ENCODE peak calls at places on chromosomes 6 and 20, in four cellular contexts. One of them, this sample, is unnamed.

GRCh38 chr6:159002432-159003160 is 2.6 kb upstream of the RSPH3 start:
- DNase-seq in thyroid gland: no peak
- DNase-seq in NCI-H1436: no peak
- DNase-seq in AG04449: no peak
- DNase-seq in this sample: no peak

GRCh38 chr6:128280960-128281359 is 239.4 kb downstream of the PTPRK start:
- DNase-seq in thyroid gland: no peak
- DNase-seq in NCI-H1436: no peak
- DNase-seq in AG04449: no peak
- DNase-seq in this sample: no peak

GRCh38 chr6:125714431-125715090 is 34.9 kb upstream of the HEY2 start:
- DNase-seq in thyroid gland: no peak
- DNase-seq in NCI-H1436: no peak
- DNase-seq in AG04449: no peak
- DNase-seq in this sample: peak; percentile 35

GRCh38 chr20:54231006-54231405 is 23.1 kb downstream of the PFDN4 start:
- DNase-seq in thyroid gland: no peak
- DNase-seq in NCI-H1436: no peak
- DNase-seq in AG04449: no peak
- DNase-seq in this sample: no peak

GRCh38 chr6:44475779-44476434 is 88.4 kb downstream of the CDC5L start:
- DNase-seq in thyroid gland: peak; percentile 89
- DNase-seq in NCI-H1436: peak; percentile 80
- DNase-seq in AG04449: no peak
- DNase-seq in this sample: peak; percentile 73

GRCh38 chr6:48117246-48117645 is 6.2 kb upstream of the PTCHD4 start:
- DNase-seq in thyroid gland: no peak
- DNase-seq in NCI-H1436: no peak
- DNase-seq in AG04449: no peak
- DNase-seq in this sample: no peak

GRCh38 chr20:48723308-48724264 is 104.2 kb downstream of the PREX1 start:
- DNase-seq in thyroid gland: peak; percentile 25
- DNase-seq in NCI-H1436: no peak
- DNase-seq in AG04449: no peak
- DNase-seq in this sample: peak; percentile 36

GRCh38 chr6:157274471-157275226 is 48.7 kb downstream of the TMEM242 start:
- DNase-seq in thyroid gland: peak; percentile 77
- DNase-seq in NCI-H1436: peak; percentile 77
- DNase-seq in AG04449: no peak
- DNase-seq in this sample: peak; percentile 61

GRCh38 chr20:52783769-52784168 is 188.4 kb upstream of the TSHZ2 start:
- DNase-seq in thyroid gland: peak; percentile 3
- DNase-seq in NCI-H1436: no peak
- DNase-seq in AG04449: no peak
- DNase-seq in this sample: no peak

GRCh38 chr6:134416501-134417154 is 98.7 kb upstream of the SGK1 start:
- DNase-seq in thyroid gland: no peak
- DNase-seq in NCI-H1436: no peak
- DNase-seq in AG04449: peak; percentile 70
- DNase-seq in this sample: no peak

GRCh38 chr20:34570859-34571306 is 12.4 kb downstream of the MAP1LC3A start:
- DNase-seq in thyroid gland: no peak
- DNase-seq in NCI-H1436: no peak
- DNase-seq in AG04449: peak; percentile 55
- DNase-seq in this sample: no peak

GRCh38 chr20:17490501-17490900 is 40.7 kb downstream of the BFSP1 start:
- DNase-seq in thyroid gland: no peak
- DNase-seq in NCI-H1436: no peak
- DNase-seq in AG04449: no peak
- DNase-seq in this sample: no peak

GRCh38 chr6:99810942-99811633 is 182.9 kb downstream of the MCHR2 start:
- DNase-seq in thyroid gland: no peak
- DNase-seq in NCI-H1436: no peak
- DNase-seq in AG04449: no peak
- DNase-seq in this sample: no peak

GRCh38 chr6:37173573-37174195 is 3.7 kb downstream of the PIM1 start:
- DNase-seq in thyroid gland: no peak
- DNase-seq in NCI-H1436: no peak
- DNase-seq in AG04449: no peak
- DNase-seq in this sample: no peak

GRCh38 chr6:119643866-119644265 is 294.3 kb upstream of the MAN1A1 start:
- DNase-seq in thyroid gland: no peak
- DNase-seq in NCI-H1436: no peak
- DNase-seq in AG04449: no peak
- DNase-seq in this sample: no peak

GRCh38 chr6:36906539-36906938 is 20.8 kb downstream of the C6orf89 start:
- DNase-seq in thyroid gland: peak; percentile 95
- DNase-seq in NCI-H1436: no peak
- DNase-seq in AG04449: no peak
- DNase-seq in this sample: peak; percentile 83

GRCh38 chr20:17793986-17794385 is 94.2 kb downstream of the BANF2 start:
- DNase-seq in thyroid gland: no peak
- DNase-seq in NCI-H1436: no peak
- DNase-seq in AG04449: no peak
- DNase-seq in this sample: no peak

GRCh38 chr6:155163616-155164015 is 100.2 kb upstream of the CLDN20 start:
- DNase-seq in thyroid gland: no peak
- DNase-seq in NCI-H1436: no peak
- DNase-seq in AG04449: no peak
- DNase-seq in this sample: no peak

GRCh38 chr6:46993846-46994245 is 48.3 kb downstream of the ADGRF1 start:
- DNase-seq in thyroid gland: no peak
- DNase-seq in NCI-H1436: no peak
- DNase-seq in AG04449: peak; percentile 31
- DNase-seq in this sample: no peak